ENCODE peak calls at places on chromosome 2, in four cellular contexts. K is NCI-H1105, B is DMS 273 treated with DMSO at 0.1 percent for 48 hours, G is AG08395. Z is an unnamed sample.

GRCh38 chr2:239040152-239040761 is 192.4 kb downstream of the TWIST2 start:
- DNase-seq in K (no peak), B (no peak), G (no peak), Z (no peak)

GRCh38 chr2:96099861-96100798 is 16.2 kb downstream of the ADRA2B start:
- DNase-seq in K (no peak), B (no peak), G (no peak), Z (no peak)

GRCh38 chr2:66790651-66791181 is 355.8 kb downstream of the MEIS1 start:
- DNase-seq in K (no peak), B (no peak), G (peak), Z (no peak)

GRCh38 chr2:170177950-170178781 is at the start of gene MYO3B:
- DNase-seq in K (no peak), B (no peak), G (peak), Z (peak)

GRCh38 chr2:46296840-46297545 is at the start of gene EPAS1:
- DNase-seq in K (peak), B (peak), G (peak), Z (peak)

GRCh38 chr2:174778479-174778962 is 14.2 kb upstream of the CHRNA1 start:
- DNase-seq in K (no peak), B (no peak), G (peak), Z (no peak)

GRCh38 chr2:147214900-147215299 is 629.9 kb upstream of the ACVR2A start:
- DNase-seq in K (no peak), B (peak), G (peak), Z (no peak)

GRCh38 chr2:38279201-38279600 is 97.9 kb downstream of the ATL2 start:
- DNase-seq in K (no peak), B (no peak), G (no peak), Z (no peak)

GRCh38 chr2:215728504-215729065 is 284.8 kb downstream of the MREG start:
- DNase-seq in K (no peak), B (no peak), G (peak), Z (no peak)

GRCh38 chr2:173021939-173022371 is 53.7 kb upstream of the MAP3K20 start:
- DNase-seq in K (no peak), B (no peak), G (peak), Z (no peak)

GRCh38 chr2:166230024-166230723 is 102.4 kb upstream of the SCN1A start:
- DNase-seq in K (no peak), B (no peak), G (no peak), Z (no peak)

GRCh38 chr2:183253441-183254130 is 129.3 kb downstream of the NUP35 start:
- DNase-seq in K (no peak), B (no peak), G (no peak), Z (no peak)

GRCh38 chr2:197909377-197909776 is 105.0 kb downstream of the PLCL1 start:
- DNase-seq in K (no peak), B (no peak), G (peak), Z (no peak)

GRCh38 chr2:192016265-192016664 is 169.4 kb upstream of the CAVIN2 start:
- DNase-seq in K (no peak), B (no peak), G (peak), Z (no peak)

GRCh38 chr2:20728114-20728758 is 61.3 kb downstream of the GDF7 start:
- DNase-seq in K (no peak), B (no peak), G (no peak), Z (no peak)

GRCh38 chr2:127648321-127648720 is 2.4 kb downstream of the GPR17 start:
- DNase-seq in K (no peak), B (no peak), G (no peak), Z (no peak)

GRCh38 chr2:217366996-217367395 is 507.1 kb upstream of the TNP1 start:
- DNase-seq in K (no peak), B (no peak), G (no peak), Z (no peak)

GRCh38 chr2:215951558-215951957 is 61.8 kb downstream of the MREG start:
- DNase-seq in K (no peak), B (no peak), G (no peak), Z (no peak)

GRCh38 chr2:45826889-45827635 is 175.6 kb downstream of the PRKCE start:
- DNase-seq in K (no peak), B (peak), G (peak), Z (no peak)

GRCh38 chr2:46999857-47000678 is 84.5 kb upstream of the MCFD2 start:
- DNase-seq in K (no peak), B (no peak), G (no peak), Z (no peak)

Z was measured in NCI-H2029.